ENCODE peak calls at places on chromosomes 12 and 14, in four cellular contexts. One of them, this sample, is unnamed.
A peak's percentile ranks its signal among the peaks of the same experiment; 100 is the strongest.

GRCh38 chr14:54275997-54276396 is 120.8 kb upstream of the CDKN3 start:
- DNase-seq in sciatic nerve: no peak
- DNase-seq in GM23338: no peak
- DNase-seq in AG09309: no peak
- DNase-seq in this sample: no peak

GRCh38 chr12:108729612-108730336 is 1.5 kb downstream of the CORO1C start:
- DNase-seq in sciatic nerve: no peak
- DNase-seq in GM23338: no peak
- DNase-seq in AG09309: no peak
- DNase-seq in this sample: no peak

GRCh38 chr14:51595831-51596472 is 55.8 kb upstream of the FRMD6 start:
- DNase-seq in sciatic nerve: no peak
- DNase-seq in GM23338: no peak
- DNase-seq in AG09309: no peak
- DNase-seq in this sample: no peak

GRCh38 chr12:63862187-63863107 is 17.9 kb downstream of the SRGAP1 start:
- DNase-seq in sciatic nerve: no peak
- DNase-seq in GM23338: peak; percentile 23
- DNase-seq in AG09309: no peak
- DNase-seq in this sample: no peak

GRCh38 chr12:125340791-125341190 is 275.6 kb downstream of the AACS start:
- DNase-seq in sciatic nerve: no peak
- DNase-seq in GM23338: no peak
- DNase-seq in AG09309: peak; percentile 57
- DNase-seq in this sample: no peak

GRCh38 chr14:95294834-95295599 is 24.7 kb downstream of the CLMN start:
- DNase-seq in sciatic nerve: no peak
- DNase-seq in GM23338: no peak
- DNase-seq in AG09309: no peak
- DNase-seq in this sample: no peak

GRCh38 chr12:49537709-49538601 is 875 bp upstream of the KCNH3 start:
- DNase-seq in sciatic nerve: peak; percentile 58
- DNase-seq in GM23338: peak; percentile 69
- DNase-seq in AG09309: no peak
- DNase-seq in this sample: peak; percentile 76

GRCh38 chr14:27506272-27506671 is 908.4 kb upstream of the NOVA1 start:
- DNase-seq in sciatic nerve: no peak
- DNase-seq in GM23338: peak; percentile 10
- DNase-seq in AG09309: no peak
- DNase-seq in this sample: no peak

GRCh38 chr12:51886021-51886710 is 1.7 kb upstream of the ANKRD33 start:
- DNase-seq in sciatic nerve: peak; percentile 82
- DNase-seq in GM23338: peak; percentile 46
- DNase-seq in AG09309: peak; percentile 92
- DNase-seq in this sample: no peak

GRCh38 chr12:26287666-26288408 is 92.5 kb downstream of the SSPN start:
- DNase-seq in sciatic nerve: peak; percentile 74
- DNase-seq in GM23338: no peak
- DNase-seq in AG09309: peak; percentile 64
- DNase-seq in this sample: no peak

GRCh38 chr12:116876151-116876869 is 4.9 kb downstream of the HRK start:
- DNase-seq in sciatic nerve: no peak
- DNase-seq in GM23338: peak; percentile 71
- DNase-seq in AG09309: no peak
- DNase-seq in this sample: peak; percentile 82

GRCh38 chr12:115227137-115227615 is 543.2 kb upstream of the TBX3 start:
- DNase-seq in sciatic nerve: no peak
- DNase-seq in GM23338: no peak
- DNase-seq in AG09309: peak; percentile 80
- DNase-seq in this sample: no peak

GRCh38 chr14:91753501-91754128 is 21.7 kb upstream of the CATSPERB start:
- DNase-seq in sciatic nerve: no peak
- DNase-seq in GM23338: no peak
- DNase-seq in AG09309: no peak
- DNase-seq in this sample: no peak

GRCh38 chr12:119692410-119692809 is 24.5 kb downstream of the PRKAB1 start:
- DNase-seq in sciatic nerve: no peak
- DNase-seq in GM23338: no peak
- DNase-seq in AG09309: no peak
- DNase-seq in this sample: no peak

GRCh38 chr12:52310622-52311281 is 10.4 kb downstream of the KRT83 start:
- DNase-seq in sciatic nerve: no peak
- DNase-seq in GM23338: no peak
- DNase-seq in AG09309: no peak
- DNase-seq in this sample: no peak

GRCh38 chr14:22976620-22977433 is 5.5 kb downstream of the AJUBA start:
- DNase-seq in sciatic nerve: no peak
- DNase-seq in GM23338: peak; percentile 62
- DNase-seq in AG09309: no peak
- DNase-seq in this sample: no peak

GRCh38 chr14:94227029-94227428 is 52.9 kb downstream of the PPP4R4 start:
- DNase-seq in sciatic nerve: no peak
- DNase-seq in GM23338: no peak
- DNase-seq in AG09309: peak; percentile 11
- DNase-seq in this sample: no peak

GRCh38 chr14:94541234-94541975 is 19.8 kb upstream of the SERPINA4 start:
- DNase-seq in sciatic nerve: no peak
- DNase-seq in GM23338: no peak
- DNase-seq in AG09309: no peak
- DNase-seq in this sample: no peak

GRCh38 chr14:38553586-38553985 is 297.7 kb upstream of the CLEC14A start:
- DNase-seq in sciatic nerve: no peak
- DNase-seq in GM23338: no peak
- DNase-seq in AG09309: peak; percentile 84
- DNase-seq in this sample: no peak

GRCh38 chr12:67034110-67034879 is 234.9 kb upstream of the CAND1 start:
- DNase-seq in sciatic nerve: no peak
- DNase-seq in GM23338: no peak
- DNase-seq in AG09309: no peak
- DNase-seq in this sample: peak; percentile 29

GRCh38 chr12:12803186-12803585 is 10.0 kb upstream of the DDX47 start:
- DNase-seq in sciatic nerve: no peak
- DNase-seq in GM23338: peak; percentile 29
- DNase-seq in AG09309: peak; percentile 44
- DNase-seq in this sample: no peak

GRCh38 chr12:112985655-112986290 is 7.5 kb downstream of the OAS2 start:
- DNase-seq in sciatic nerve: no peak
- DNase-seq in GM23338: no peak
- DNase-seq in AG09309: no peak
- DNase-seq in this sample: no peak

GRCh38 chr14:65095633-65096205 is 6.6 kb downstream of the MAX start:
- DNase-seq in sciatic nerve: peak; percentile 73
- DNase-seq in GM23338: no peak
- DNase-seq in AG09309: peak; percentile 54
- DNase-seq in this sample: no peak

GRCh38 chr12:48510111-48510510 is 15.3 kb upstream of the OR8S1 start:
- DNase-seq in sciatic nerve: no peak
- DNase-seq in GM23338: no peak
- DNase-seq in AG09309: no peak
- DNase-seq in this sample: no peak

GRCh38 chr14:68810173-68811153 is 17.6 kb upstream of the ZFP36L1 start:
- DNase-seq in sciatic nerve: no peak
- DNase-seq in GM23338: no peak
- DNase-seq in AG09309: no peak
- DNase-seq in this sample: no peak

GRCh38 chr14:83297361-83297760 is 1763.7 kb upstream of the SEL1L start:
- DNase-seq in sciatic nerve: no peak
- DNase-seq in GM23338: no peak
- DNase-seq in AG09309: no peak
- DNase-seq in this sample: no peak

GRCh38 chr12:108854453-108855283 is 2.7 kb downstream of the SSH1 start:
- DNase-seq in sciatic nerve: no peak
- DNase-seq in GM23338: no peak
- DNase-seq in AG09309: peak; percentile 98
- DNase-seq in this sample: no peak

GRCh38 chr12:104207416-104207941 is 8.1 kb upstream of the TXNRD1 start:
- DNase-seq in sciatic nerve: no peak
- DNase-seq in GM23338: no peak
- DNase-seq in AG09309: no peak
- DNase-seq in this sample: no peak

GRCh38 chr12:109630815-109631214 is 57.2 kb downstream of the MVK start:
- DNase-seq in sciatic nerve: no peak
- DNase-seq in GM23338: no peak
- DNase-seq in AG09309: no peak
- DNase-seq in this sample: no peak

GRCh38 chr12:86254399-86255107 is 1.6 kb downstream of the MGAT4C start:
- DNase-seq in sciatic nerve: no peak
- DNase-seq in GM23338: no peak
- DNase-seq in AG09309: no peak
- DNase-seq in this sample: no peak

This sample was measured in neural progenitor cell.